ENCODE peak calls at places on chromosomes 4 and X, in ten cellular contexts. One of them, this sample, is unnamed.
A peak's percentile ranks its signal among the peaks of the same experiment; 100 is the strongest.

GRCh38 chr4:177484613-177485021 is 42.4 kb upstream of the AGA start:
- DNase-seq in breast epithelium: no peak
- DNase-seq in tibial nerve: no peak
- DNase-seq in Peyer's patch: no peak
- DNase-seq in gastrocnemius medialis: no peak
- DNase-seq in A549: peak; percentile 20
- DNase-seq in stomach: no peak
- DNase-seq in GM12878: no peak
- DNase-seq in thyroid gland: no peak
- DNase-seq in GM12891: no peak
- DNase-seq in this sample: no peak

GRCh38 chrX:70089575-70090297 is 27.5 kb downstream of the OTUD6A start:
- DNase-seq in breast epithelium: no peak
- DNase-seq in tibial nerve: no peak
- DNase-seq in Peyer's patch: no peak
- DNase-seq in gastrocnemius medialis: no peak
- DNase-seq in A549: no peak
- DNase-seq in stomach: no peak
- DNase-seq in GM12878: no peak
- DNase-seq in thyroid gland: no peak
- DNase-seq in GM12891: no peak
- DNase-seq in this sample: no peak

GRCh38 chrX:74421181-74422028 is at the start of gene SLC16A2:
- DNase-seq in breast epithelium: peak; percentile 65
- DNase-seq in tibial nerve: peak; percentile 52
- DNase-seq in Peyer's patch: peak; percentile 70
- DNase-seq in gastrocnemius medialis: peak; percentile 41
- DNase-seq in A549: peak; percentile 80
- DNase-seq in stomach: peak; percentile 52
- DNase-seq in GM12878: no peak
- DNase-seq in thyroid gland: peak; percentile 80
- DNase-seq in GM12891: peak; percentile 45
- DNase-seq in this sample: no peak

GRCh38 chrX:68671221-68671620 is 23.8 kb downstream of the STARD8 start:
- DNase-seq in breast epithelium: no peak
- DNase-seq in tibial nerve: no peak
- DNase-seq in Peyer's patch: no peak
- DNase-seq in gastrocnemius medialis: no peak
- DNase-seq in A549: no peak
- DNase-seq in stomach: no peak
- DNase-seq in GM12878: no peak
- DNase-seq in thyroid gland: no peak
- DNase-seq in GM12891: no peak
- DNase-seq in this sample: no peak

GRCh38 chrX:68757331-68757730 is 71.5 kb upstream of the EFNB1 start:
- DNase-seq in breast epithelium: no peak
- DNase-seq in tibial nerve: no peak
- DNase-seq in Peyer's patch: no peak
- DNase-seq in gastrocnemius medialis: no peak
- DNase-seq in A549: no peak
- DNase-seq in stomach: no peak
- DNase-seq in GM12878: no peak
- DNase-seq in thyroid gland: no peak
- DNase-seq in GM12891: no peak
- DNase-seq in this sample: no peak

GRCh38 chr4:764405-765169 is 59.0 kb downstream of the PCGF3 start:
- DNase-seq in breast epithelium: no peak
- DNase-seq in tibial nerve: no peak
- DNase-seq in Peyer's patch: no peak
- DNase-seq in gastrocnemius medialis: no peak
- DNase-seq in A549: no peak
- DNase-seq in stomach: no peak
- DNase-seq in GM12878: no peak
- DNase-seq in thyroid gland: no peak
- DNase-seq in GM12891: no peak
- DNase-seq in this sample: no peak

GRCh38 chr4:175758595-175758994 is 53.5 kb downstream of the GPM6A start:
- DNase-seq in breast epithelium: no peak
- DNase-seq in tibial nerve: no peak
- DNase-seq in Peyer's patch: no peak
- DNase-seq in gastrocnemius medialis: no peak
- DNase-seq in A549: no peak
- DNase-seq in stomach: no peak
- DNase-seq in GM12878: no peak
- DNase-seq in thyroid gland: no peak
- DNase-seq in GM12891: no peak
- DNase-seq in this sample: no peak

GRCh38 chrX:21683910-21684309 is 25.8 kb upstream of the KLHL34 start:
- DNase-seq in breast epithelium: no peak
- DNase-seq in tibial nerve: no peak
- DNase-seq in Peyer's patch: no peak
- DNase-seq in gastrocnemius medialis: no peak
- DNase-seq in A549: no peak
- DNase-seq in stomach: no peak
- DNase-seq in GM12878: no peak
- DNase-seq in thyroid gland: no peak
- DNase-seq in GM12891: no peak
- DNase-seq in this sample: no peak

GRCh38 chr4:183182873-183183725 is 84.0 kb downstream of the WWC2 start:
- DNase-seq in breast epithelium: no peak
- DNase-seq in tibial nerve: no peak
- DNase-seq in Peyer's patch: no peak
- DNase-seq in gastrocnemius medialis: peak; percentile 13
- DNase-seq in A549: peak; percentile 61
- DNase-seq in stomach: no peak
- DNase-seq in GM12878: no peak
- DNase-seq in thyroid gland: no peak
- DNase-seq in GM12891: no peak
- DNase-seq in this sample: peak; percentile 22

GRCh38 chr4:139955600-139955999 is 198.4 kb downstream of the MAML3 start:
- DNase-seq in breast epithelium: no peak
- DNase-seq in tibial nerve: no peak
- DNase-seq in Peyer's patch: no peak
- DNase-seq in gastrocnemius medialis: no peak
- DNase-seq in A549: no peak
- DNase-seq in stomach: no peak
- DNase-seq in GM12878: no peak
- DNase-seq in thyroid gland: no peak
- DNase-seq in GM12891: no peak
- DNase-seq in this sample: no peak

GRCh38 chr4:29805245-29805644 is 914.9 kb upstream of the PCDH7 start:
- DNase-seq in breast epithelium: no peak
- DNase-seq in tibial nerve: no peak
- DNase-seq in Peyer's patch: no peak
- DNase-seq in gastrocnemius medialis: no peak
- DNase-seq in A549: no peak
- DNase-seq in stomach: no peak
- DNase-seq in GM12878: no peak
- DNase-seq in thyroid gland: no peak
- DNase-seq in GM12891: no peak
- DNase-seq in this sample: no peak

GRCh38 chr4:107721436-107722090 is 1.5 kb upstream of the PAPSS1 start:
- DNase-seq in breast epithelium: no peak
- DNase-seq in tibial nerve: no peak
- DNase-seq in Peyer's patch: peak; percentile 68
- DNase-seq in gastrocnemius medialis: no peak
- DNase-seq in A549: no peak
- DNase-seq in stomach: no peak
- DNase-seq in GM12878: no peak
- DNase-seq in thyroid gland: peak; percentile 32
- DNase-seq in GM12891: peak; percentile 17
- DNase-seq in this sample: peak; percentile 16

GRCh38 chrX:64204252-64204651 is 1.3 kb downstream of the AMER1 start:
- DNase-seq in breast epithelium: no peak
- DNase-seq in tibial nerve: peak; percentile 11
- DNase-seq in Peyer's patch: peak; percentile 51
- DNase-seq in gastrocnemius medialis: peak; percentile 3
- DNase-seq in A549: no peak
- DNase-seq in stomach: peak; percentile 29
- DNase-seq in GM12878: no peak
- DNase-seq in thyroid gland: no peak
- DNase-seq in GM12891: no peak
- DNase-seq in this sample: no peak

GRCh38 chr4:76067652-76068286 is 6.7 kb upstream of the ART3 start:
- DNase-seq in breast epithelium: peak; percentile 64
- DNase-seq in tibial nerve: peak; percentile 56
- DNase-seq in Peyer's patch: peak; percentile 92
- DNase-seq in gastrocnemius medialis: peak; percentile 35
- DNase-seq in A549: peak; percentile 61
- DNase-seq in stomach: peak; percentile 74
- DNase-seq in GM12878: no peak
- DNase-seq in thyroid gland: peak; percentile 75
- DNase-seq in GM12891: peak; percentile 32
- DNase-seq in this sample: peak; percentile 67
- TF ChIP-seq POLR2A in breast epithelium: no peak
- TF ChIP-seq POLR2A in tibial nerve: no peak
- TF ChIP-seq POLR2A in Peyer's patch: no peak
- TF ChIP-seq POLR2A in gastrocnemius medialis: no peak
- TF ChIP-seq POLR2A in A549: no peak
- TF ChIP-seq POLR2A in stomach: no peak
- TF ChIP-seq POLR2A in GM12878: no peak
- TF ChIP-seq POLR2A in thyroid gland: no peak
- TF ChIP-seq POLR2A in GM12891: no peak
- TF ChIP-seq POLR2A in this sample: no peak

GRCh38 chr4:138308421-138308820 is 66.3 kb upstream of the SLC7A11 start:
- DNase-seq in breast epithelium: peak; percentile 34
- DNase-seq in tibial nerve: no peak
- DNase-seq in Peyer's patch: no peak
- DNase-seq in gastrocnemius medialis: no peak
- DNase-seq in A549: peak; percentile 12
- DNase-seq in stomach: no peak
- DNase-seq in GM12878: no peak
- DNase-seq in thyroid gland: peak; percentile 9
- DNase-seq in GM12891: no peak
- DNase-seq in this sample: no peak

GRCh38 chr4:138310991-138311390 is 68.8 kb upstream of the SLC7A11 start:
- DNase-seq in breast epithelium: no peak
- DNase-seq in tibial nerve: no peak
- DNase-seq in Peyer's patch: no peak
- DNase-seq in gastrocnemius medialis: no peak
- DNase-seq in A549: no peak
- DNase-seq in stomach: no peak
- DNase-seq in GM12878: no peak
- DNase-seq in thyroid gland: no peak
- DNase-seq in GM12891: no peak
- DNase-seq in this sample: no peak

GRCh38 chr4:138310498-138310897 is 68.3 kb upstream of the SLC7A11 start:
- DNase-seq in breast epithelium: no peak
- DNase-seq in tibial nerve: no peak
- DNase-seq in Peyer's patch: no peak
- DNase-seq in gastrocnemius medialis: no peak
- DNase-seq in A549: no peak
- DNase-seq in stomach: no peak
- DNase-seq in GM12878: no peak
- DNase-seq in thyroid gland: no peak
- DNase-seq in GM12891: no peak
- DNase-seq in this sample: no peak

GRCh38 chr4:138305055-138305454 is 62.9 kb upstream of the SLC7A11 start:
- DNase-seq in breast epithelium: no peak
- DNase-seq in tibial nerve: no peak
- DNase-seq in Peyer's patch: no peak
- DNase-seq in gastrocnemius medialis: no peak
- DNase-seq in A549: no peak
- DNase-seq in stomach: no peak
- DNase-seq in GM12878: no peak
- DNase-seq in thyroid gland: no peak
- DNase-seq in GM12891: no peak
- DNase-seq in this sample: no peak

GRCh38 chr4:138307319-138307718 is 65.2 kb upstream of the SLC7A11 start:
- DNase-seq in breast epithelium: no peak
- DNase-seq in tibial nerve: no peak
- DNase-seq in Peyer's patch: no peak
- DNase-seq in gastrocnemius medialis: no peak
- DNase-seq in A549: no peak
- DNase-seq in stomach: no peak
- DNase-seq in GM12878: no peak
- DNase-seq in thyroid gland: no peak
- DNase-seq in GM12891: no peak
- DNase-seq in this sample: no peak
- TF ChIP-seq POLR2A in breast epithelium: no peak
- TF ChIP-seq POLR2A in tibial nerve: no peak
- TF ChIP-seq POLR2A in Peyer's patch: no peak
- TF ChIP-seq POLR2A in gastrocnemius medialis: no peak
- TF ChIP-seq POLR2A in A549: no peak
- TF ChIP-seq POLR2A in stomach: no peak
- TF ChIP-seq POLR2A in GM12878: no peak
- TF ChIP-seq POLR2A in thyroid gland: no peak
- TF ChIP-seq POLR2A in GM12891: no peak
- TF ChIP-seq POLR2A in this sample: no peak

DNA sequence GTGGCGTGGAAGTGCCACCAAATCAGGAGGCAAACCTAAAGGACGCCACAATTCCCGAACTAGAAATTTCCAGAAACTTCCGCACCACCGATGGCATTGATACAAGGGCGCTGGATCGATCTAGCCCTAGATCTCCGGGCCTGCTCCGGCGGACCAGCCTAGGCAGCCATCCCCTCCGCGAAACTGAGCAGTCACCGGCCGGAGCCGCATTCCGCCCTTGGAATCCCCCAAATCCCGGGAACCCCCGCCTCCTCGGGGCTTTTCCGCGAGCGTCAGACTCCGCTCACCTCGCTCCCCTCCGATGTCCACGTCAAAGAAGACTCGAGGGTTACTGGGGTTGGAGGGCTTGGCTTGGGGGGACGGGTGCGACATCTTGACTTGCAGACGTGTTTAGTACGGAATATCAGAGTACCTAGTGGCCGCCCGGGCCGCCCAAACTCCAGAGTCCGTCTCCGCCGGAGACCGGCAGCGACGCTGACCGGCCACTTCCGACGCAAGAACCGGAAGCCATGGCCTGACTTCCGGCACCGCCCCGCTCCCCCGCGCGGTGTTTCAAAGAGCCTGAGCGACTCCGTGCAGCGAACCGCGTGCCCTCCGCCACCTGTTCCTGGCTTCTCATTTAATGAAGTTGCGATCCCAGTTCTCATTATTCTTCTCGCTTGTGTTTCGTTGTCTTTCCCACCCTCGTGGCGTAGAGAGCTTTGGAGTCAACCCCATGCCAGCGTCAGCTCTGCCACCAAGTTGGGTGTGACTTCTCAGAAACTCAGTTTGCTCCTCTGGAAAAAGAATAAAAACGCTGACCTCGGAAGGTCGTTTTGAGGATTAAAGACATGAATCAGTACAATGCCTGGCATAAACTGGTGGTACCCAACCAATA is at the start of gene PPID:
- DNase-seq in breast epithelium: peak; percentile 54
- DNase-seq in tibial nerve: peak; percentile 56
- DNase-seq in Peyer's patch: peak; percentile 93
- DNase-seq in gastrocnemius medialis: peak; percentile 68
- DNase-seq in A549: peak; percentile 84
- DNase-seq in stomach: peak; percentile 86
- DNase-seq in GM12878: peak; percentile 49
- DNase-seq in thyroid gland: peak; percentile 82
- DNase-seq in GM12891: peak; percentile 71
- DNase-seq in this sample: peak; percentile 91
- TF ChIP-seq POLR2A in breast epithelium: peak; percentile 62
- TF ChIP-seq POLR2A in tibial nerve: peak; percentile 56
- TF ChIP-seq POLR2A in Peyer's patch: peak; percentile 71
- TF ChIP-seq POLR2A in gastrocnemius medialis: peak; percentile 87
- TF ChIP-seq POLR2A in A549: peak; percentile 77
- TF ChIP-seq POLR2A in stomach: no peak
- TF ChIP-seq POLR2A in GM12878: peak; percentile 87
- TF ChIP-seq POLR2A in thyroid gland: peak; percentile 80
- TF ChIP-seq POLR2A in GM12891: peak; percentile 92
- TF ChIP-seq POLR2A in this sample: peak; percentile 91

GRCh38 chr4:15001825-15002658 is at the start of gene CPEB2:
- DNase-seq in breast epithelium: peak; percentile 92
- DNase-seq in tibial nerve: peak; percentile 93
- DNase-seq in Peyer's patch: peak; percentile 98
- DNase-seq in gastrocnemius medialis: peak; percentile 88
- DNase-seq in A549: peak; percentile 95
- DNase-seq in stomach: peak; percentile 97
- DNase-seq in GM12878: peak; percentile 81
- DNase-seq in thyroid gland: peak; percentile 98
- DNase-seq in GM12891: peak; percentile 76
- DNase-seq in this sample: peak; percentile 94
- TF ChIP-seq POLR2A in breast epithelium: peak; percentile 79
- TF ChIP-seq POLR2A in tibial nerve: peak; percentile 99
- TF ChIP-seq POLR2A in Peyer's patch: peak; percentile 99
- TF ChIP-seq POLR2A in gastrocnemius medialis: peak; percentile 98
- TF ChIP-seq POLR2A in A549: peak; percentile 93
- TF ChIP-seq POLR2A in stomach: peak; percentile 96
- TF ChIP-seq POLR2A in GM12878: peak; percentile 92
- TF ChIP-seq POLR2A in thyroid gland: peak; percentile 98
- TF ChIP-seq POLR2A in GM12891: peak; percentile 96
- TF ChIP-seq POLR2A in this sample: peak; percentile 99

This sample was measured in erythroblast.